ENCODE peak calls at places on chromosomes 13 and 19, in six cellular contexts. N, Y, C, B, H and Z are unnamed samples.

GRCh38 chr13:95614641-95615245 is 29.8 kb downstream of the DZIP1 start:
- DNase-seq in N (no peak), H (no peak), C (no peak), Y (peak), B (no peak), Z (no peak)

GRCh38 chr13:40316301-40316700 is 350.1 kb downstream of the FOXO1 start:
- DNase-seq in C (no peak), B (no peak), H (no peak), Y (no peak), N (no peak), Z (no peak)

GRCh38 chr13:98476538-98476966 is 100.4 kb downstream of the STK24 start:
- DNase-seq in B (no peak), N (no peak), C (no peak), H (peak), Y (no peak), Z (no peak)

GRCh38 chr19:54448774-54449700 is at the start of gene LENG8:
- DNase-seq in B (peak), C (peak), N (peak), H (peak), Y (peak), Z (peak)

GRCh38 chr13:104301216-104301975 is 1235.2 kb upstream of the SLC10A2 start:
- DNase-seq in B (no peak), C (no peak), H (no peak), N (no peak), Y (peak), Z (no peak)

GRCh38 chr13:75316427-75316826 is 165.5 kb downstream of the TBC1D4 start:
- DNase-seq in C (no peak), H (peak), N (no peak), Y (no peak), B (no peak), Z (no peak)

GRCh38 chr13:65378943-65379519 is 1851.1 kb downstream of the PCDH9 start:
- DNase-seq in H (peak), B (no peak), Y (peak), N (no peak), C (no peak), Z (peak)

GRCh38 chr19:17379221-17379631 is 2.1 kb upstream of the PLVAP start:
- DNase-seq in N (no peak), H (no peak), C (no peak), B (peak), Y (no peak), Z (no peak)

GRCh38 chr13:71249031-71249430 is 618.0 kb downstream of the DACH1 start:
- DNase-seq in C (no peak), B (no peak), N (no peak), Y (no peak), H (no peak), Z (no peak)

GRCh38 chr13:58893396-58893795 is 1261.9 kb downstream of the PCDH17 start:
- DNase-seq in H (no peak), N (no peak), B (no peak), Y (no peak), C (no peak), Z (no peak)

GRCh38 chr19:44111910-44112463 is 1.2 kb upstream of the ZNF225 start:
- DNase-seq in N (peak), Y (peak), C (no peak), B (peak), H (peak), Z (peak)

GRCh38 chr19:50568321-50569022 is at the start of gene LRRC4B:
- DNase-seq in Y (peak), C (peak), H (no peak), B (peak), N (peak), Z (no peak)

GRCh38 chr13:34847751-34848150 is 94.3 kb upstream of the NBEA start:
- DNase-seq in B (peak), C (no peak), N (no peak), H (no peak), Y (no peak), Z (no peak)

GRCh38 chr19:56995298-56995697 is 124.5 kb upstream of the USP29 start:
- DNase-seq in Y (peak), N (no peak), H (no peak), B (no peak), C (no peak), Z (no peak)

GRCh38 chr13:87884874-87885273 is 213.7 kb downstream of the SLITRK5 start:
- DNase-seq in B (peak), N (peak), Y (peak), H (no peak), C (peak), Z (peak)

GRCh38 chr13:101150998-101151397 is 265.3 kb downstream of the NALCN start:
- DNase-seq in H (peak), Y (peak), N (peak), B (peak), C (peak), Z (no peak)

GRCh38 chr13:29707876-29708543 is 112.5 kb upstream of the SLC7A1 start:
- DNase-seq in B (peak), Y (peak), N (peak), C (no peak), H (peak), Z (peak)

GRCh38 chr13:81148822-81149221 is 807.9 kb upstream of the SPRY2 start:
- DNase-seq in B (no peak), H (no peak), Y (no peak), C (no peak), N (no peak), Z (no peak)

GRCh38 chr13:32153056-32153455 is 121.5 kb downstream of the FRY start:
- DNase-seq in Y (no peak), N (no peak), B (no peak), H (peak), C (no peak), Z (no peak)

GRCh38 chr19:41298327-41298964 is 11.5 kb upstream of the CCDC97 start:
- DNase-seq in B (peak), C (peak), Y (peak), N (no peak), H (peak), Z (peak)

GRCh38 chr13:52804202-52804641 is 44.2 kb downstream of the PCDH8 start:
- DNase-seq in N (peak), C (no peak), Y (no peak), B (no peak), H (no peak), Z (no peak)

GRCh38 chr19:7268737-7269098 is 25.5 kb downstream of the INSR start:
- DNase-seq in Y (no peak), B (no peak), C (no peak), N (no peak), H (no peak), Z (no peak)

GRCh38 chr13:64273780-64274179 is 2858.1 kb upstream of the PCDH20 start:
- DNase-seq in B (no peak), Y (no peak), N (no peak), H (no peak), C (no peak), Z (no peak)

GRCh38 chr19:5166262-5166661 is 174.3 kb downstream of the PTPRS start:
- DNase-seq in B (no peak), H (peak), Y (no peak), C (no peak), N (no peak), Z (no peak)

GRCh38 chr19:46610851-46611770 is 10.0 kb downstream of the CALM3 start:
- DNase-seq in C (no peak), N (peak), Y (no peak), B (no peak), H (no peak), Z (no peak)

GRCh38 chr13:24505256-24505655 is 7.3 kb downstream of the PARP4 start:
- DNase-seq in B (no peak), N (no peak), Y (no peak), C (no peak), H (no peak), Z (no peak)

GRCh38 chr19:18439025-18439909 is 1.3 kb upstream of the ISYNA1 start:
- DNase-seq in Y (no peak), B (no peak), N (no peak), C (no peak), H (peak), Z (no peak)

GRCh38 chr13:60583196-60583908 is 186.3 kb downstream of the TDRD3 start:
- DNase-seq in C (peak), Y (no peak), H (peak), B (no peak), N (no peak), Z (peak)

GRCh38 chr13:100506600-100507422 is 81.8 kb downstream of the GGACT start:
- DNase-seq in B (no peak), C (no peak), Y (peak), H (no peak), N (no peak), Z (no peak)